ENCODE peak calls at places on chromosomes 3 and 15, in five cellular contexts. L is MM.1S, C is omental fat pad, B is GM13976, A is BE2C. Z is an unnamed sample.

GRCh38 chr3:157502916-157503620 is at the start of gene VEPH1:
- DNase-seq in B (no peak), C (no peak), L (no peak), A (no peak), Z (no peak)

GRCh38 chr3:85141-85540 is 111.4 kb upstream of the CHL1 start:
- DNase-seq in A (peak), B (no peak), L (no peak), C (no peak), Z (no peak)

GRCh38 chr15:39785806-39786205 is 3.2 kb upstream of the FSIP1 start:
- DNase-seq in A (no peak), C (no peak), B (no peak), L (peak), Z (no peak)

GRCh38 chr3:55485208-55485791 is 1.8 kb downstream of the WNT5A start:
- DNase-seq in L (peak), B (peak), C (no peak), A (peak), Z (no peak)

GRCh38 chr3:134441321-134441720 is 44.5 kb downstream of the ANAPC13 start:
- DNase-seq in B (no peak), C (no peak), L (no peak), A (no peak), Z (no peak)

GRCh38 chr15:57789225-57789624 is 82.7 kb downstream of the POLR2M start:
- DNase-seq in B (no peak), L (no peak), A (no peak), C (no peak), Z (no peak)

GRCh38 chr3:171487382-171487781 is 27.2 kb upstream of the TNIK start:
- DNase-seq in B (no peak), C (no peak), L (no peak), A (no peak), Z (no peak)

GRCh38 chr15:25609371-25609770 is 170.5 kb upstream of the UBE3A start:
- DNase-seq in A (no peak), B (no peak), L (no peak), C (no peak), Z (no peak)

GRCh38 chr3:134886991-134887390 is 91.9 kb downstream of the EPHB1 start:
- DNase-seq in L (no peak), A (no peak), C (no peak), B (no peak), Z (no peak)

GRCh38 chr3:38457111-38458003 is 3.7 kb downstream of the ACVR2B start:
- DNase-seq in C (no peak), L (no peak), A (no peak), B (no peak), Z (no peak)

GRCh38 chr3:151400341-151400740 is 15.8 kb upstream of the P2RY12 start:
- DNase-seq in C (no peak), A (no peak), L (no peak), B (no peak), Z (no peak)

GRCh38 chr3:189249987-189250386 is 78.2 kb downstream of the TPRG1 start:
- DNase-seq in A (no peak), L (no peak), B (no peak), C (no peak), Z (no peak)

GRCh38 chr3:144516029-144516428 is 544.4 kb downstream of the DIPK2A start:
- DNase-seq in L (no peak), C (no peak), A (no peak), B (no peak), Z (no peak)

GRCh38 chr3:110067527-110067926 is 730.2 kb upstream of the DPPA4 start:
- DNase-seq in L (peak), B (no peak), C (no peak), A (no peak), Z (no peak)

GRCh38 chr3:15361494-15362214 is 29.3 kb upstream of the SH3BP5 start:
- DNase-seq in C (no peak), B (peak), A (peak), L (no peak), Z (no peak)

GRCh38 chr3:50913279-50913678 is 238.6 kb downstream of the DOCK3 start:
- DNase-seq in A (no peak), B (no peak), C (no peak), L (no peak), Z (no peak)

GRCh38 chr15:82648257-82649103 is 1.3 kb upstream of the CPEB1 start:
- DNase-seq in B (peak), L (no peak), A (no peak), C (no peak), Z (no peak)

GRCh38 chr15:43316007-43316968 is 14.1 kb downstream of the LCMT2 start:
- DNase-seq in A (no peak), C (no peak), B (no peak), L (no peak), Z (no peak)

GRCh38 chr3:197511130-197511529 is 44.6 kb downstream of the BDH1 start:
- DNase-seq in L (no peak), B (no peak), A (no peak), C (no peak), Z (no peak)

GRCh38 chr15:98951004-98951403 is 56.6 kb downstream of the PGPEP1L start:
- DNase-seq in B (no peak), C (no peak), L (no peak), A (no peak), Z (no peak)

GRCh38 chr3:186976802-186977201 is 46.5 kb downstream of the ST6GAL1 start:
- DNase-seq in A (no peak), L (no peak), B (no peak), C (no peak), Z (no peak)

GRCh38 chr3:9503283-9503682 is 50.3 kb downstream of the LHFPL4 start:
- DNase-seq in B (peak), A (peak), C (peak), L (peak), Z (no peak)

GRCh38 chr3:132417695-132418520 is 606 bp downstream of the DNAJC13 start:
- DNase-seq in L (peak), B (peak), A (peak), C (no peak), Z (peak)

GRCh38 chr15:35166730-35167359 is 81.8 kb upstream of the NANOGP8 start:
- DNase-seq in L (no peak), B (no peak), C (no peak), A (no peak), Z (no peak)

GRCh38 chr3:4761759-4762158 is 217.5 kb upstream of the BHLHE40 start:
- DNase-seq in A (no peak), B (no peak), L (no peak), C (no peak), Z (no peak)

GRCh38 chr3:195125646-195126045 is 145.3 kb downstream of the XXYLT1 start:
- DNase-seq in C (no peak), B (no peak), L (no peak), A (no peak), Z (no peak)

DNA sequence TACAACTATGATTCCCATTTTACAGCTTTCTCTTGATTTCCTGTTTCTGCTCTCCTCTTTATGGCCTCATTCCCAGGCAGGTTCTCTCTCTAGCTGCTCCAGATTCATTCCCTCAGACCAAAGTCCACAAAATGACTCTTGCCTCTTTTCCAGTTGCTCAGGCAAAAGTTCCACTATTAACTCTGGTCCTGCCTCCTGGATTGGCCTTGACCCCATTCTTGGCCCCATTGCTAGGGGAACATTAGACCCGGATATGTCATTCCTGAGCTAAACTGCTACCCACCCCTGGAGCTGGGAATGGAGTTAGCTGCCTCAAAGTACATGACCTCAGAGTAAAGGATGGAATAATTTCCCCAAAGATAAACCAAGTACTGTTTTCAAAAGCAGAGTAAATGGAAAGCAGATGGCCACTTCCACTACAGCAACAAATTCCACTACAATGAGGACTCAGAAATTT is 73.0 kb upstream of the GAP43 start:
- DNase-seq in C (no peak), B (no peak), L (no peak), A (no peak), Z (no peak)
- TF ChIP-seq CTCF in C (no peak), B (no peak), L (no peak), A (no peak), Z (no peak)

DNA sequence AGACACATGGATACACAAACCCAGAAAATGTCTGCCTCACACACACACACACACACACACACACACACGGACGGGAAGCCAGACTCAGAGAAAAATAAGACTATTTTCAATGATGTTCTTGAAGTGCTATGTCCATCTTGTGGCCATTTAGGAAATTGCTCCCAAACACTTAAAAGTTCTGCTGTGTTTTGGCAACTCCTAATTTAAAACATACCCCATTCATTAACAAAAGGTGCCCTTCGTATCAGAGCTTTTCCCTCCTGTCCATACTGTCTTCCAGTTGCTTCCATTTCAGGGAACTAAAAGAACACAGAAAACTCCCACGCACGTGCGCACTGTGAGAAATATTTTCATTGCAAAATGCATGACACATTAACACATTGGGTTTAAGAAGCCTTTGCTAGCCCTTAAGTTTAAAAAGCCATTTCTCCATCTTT is 44.6 kb downstream of the SLC12A1 start:
- DNase-seq in B (peak), A (peak), L (peak), C (no peak), Z (no peak)
- TF ChIP-seq CTCF in B (peak), A (peak), L (peak), C (no peak), Z (peak)

DNA sequence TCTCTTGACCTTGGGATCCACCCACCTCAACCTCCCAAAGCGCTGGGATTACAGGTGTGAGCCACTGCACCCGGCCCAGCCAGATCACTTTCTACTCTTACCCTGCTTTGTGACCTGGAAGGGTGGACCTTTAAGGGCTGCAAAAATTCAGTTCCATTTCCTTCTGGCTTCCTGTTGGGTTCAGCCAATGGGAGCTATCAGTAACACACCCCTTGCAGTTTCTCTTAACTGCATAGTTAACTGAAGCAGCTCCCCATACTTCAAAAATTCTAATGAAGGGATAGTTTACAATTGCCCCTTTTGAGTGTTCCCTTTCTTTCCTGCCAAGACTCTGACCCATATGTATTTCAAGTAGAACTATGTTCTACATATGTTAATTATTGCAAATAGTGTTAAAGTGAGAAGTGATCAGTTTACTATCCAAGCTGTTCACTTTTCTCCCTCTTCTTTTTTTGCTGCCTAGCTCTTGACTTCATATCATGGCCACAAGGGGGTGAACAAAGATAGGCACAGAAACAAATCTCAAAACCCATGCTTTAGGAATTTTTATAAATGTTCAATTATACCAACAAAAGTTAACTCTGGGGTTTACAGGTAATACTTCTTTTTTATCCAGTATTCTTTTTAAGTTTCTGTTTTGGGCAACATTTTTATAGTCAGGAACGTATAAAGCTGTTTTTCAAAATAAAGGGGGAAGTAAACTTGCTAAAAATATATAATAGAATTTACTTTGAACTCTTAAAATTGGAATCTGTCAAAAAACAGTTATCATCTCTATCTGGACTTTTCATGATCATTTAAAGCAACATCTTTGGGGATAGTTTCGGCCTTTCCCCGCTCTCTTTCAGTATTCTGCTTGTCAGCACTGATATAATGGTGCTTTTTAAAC is 8.1 kb downstream of the PGBD4 start:
- DNase-seq in L (no peak), C (no peak), A (peak), B (peak), Z (no peak)
- TF ChIP-seq CTCF in L (peak), C (no peak), A (peak), B (peak), Z (peak)

GRCh38 chr15:55998478-55998877 is 5.1 kb upstream of the NEDD4 start:
- DNase-seq in A (no peak), L (no peak), C (no peak), B (no peak), Z (no peak)
- TF ChIP-seq CTCF in A (no peak), L (no peak), C (no peak), B (no peak), Z (no peak)

GRCh38 chr15:23866832-23867231 is 179.7 kb upstream of the NDN start:
- DNase-seq in C (no peak), L (peak), B (no peak), A (peak), Z (no peak)
- TF ChIP-seq CTCF in C (no peak), L (peak), B (no peak), A (peak), Z (no peak)

GRCh38 chr3:52171577-52172261 is 17.5 kb upstream of the POC1A start:
- DNase-seq in B (no peak), L (no peak), A (no peak), C (no peak), Z (no peak)
- TF ChIP-seq CTCF in B (no peak), L (no peak), A (no peak), C (no peak), Z (no peak)

GRCh38 chr3:13567684-13568514 is 19.0 kb downstream of the FBLN2 start:
- DNase-seq in A (no peak), L (no peak), B (no peak), C (no peak), Z (peak)

GRCh38 chr3:13568515-13568995 is 19.6 kb downstream of the FBLN2 start:
- DNase-seq in A (no peak), B (no peak), L (no peak), C (no peak), Z (peak)

GRCh38 chr3:13570391-13571194 is 21.7 kb downstream of the FBLN2 start:
- DNase-seq in L (no peak), A (no peak), B (no peak), C (no peak), Z (peak)

GRCh38 chr3:13569641-13570390 is 20.9 kb downstream of the FBLN2 start:
- DNase-seq in L (no peak), B (no peak), A (no peak), C (no peak), Z (peak)

DNA sequence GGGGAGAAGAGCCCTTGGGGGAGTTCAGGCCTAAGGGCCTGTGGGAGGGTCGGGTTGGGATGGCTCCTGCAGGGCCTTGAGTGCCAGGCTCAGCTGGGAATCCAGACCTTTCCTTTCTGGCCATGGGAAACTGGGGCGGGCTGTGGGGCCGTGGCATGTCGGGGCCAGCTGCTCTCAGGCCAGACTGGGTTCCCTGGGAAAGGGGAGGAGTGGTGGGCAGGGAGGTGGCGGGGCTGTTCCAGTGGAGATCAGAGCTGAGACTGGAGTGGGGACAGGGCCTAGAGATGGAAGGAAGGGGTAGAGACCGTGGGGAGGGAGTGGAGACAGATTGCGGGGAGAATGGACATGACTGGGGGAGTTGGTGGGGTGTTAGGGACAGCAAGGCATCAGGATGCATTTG is 20.3 kb downstream of the FBLN2 start:
- DNase-seq in A (no peak), L (no peak), B (no peak), C (no peak), Z (peak)
- TF ChIP-seq CTCF in A (no peak), L (no peak), B (no peak), C (no peak), Z (no peak)

Z was measured in CD14-positive monocyte.